ENCODE peak calls at places on chromosomes 4 and X, in four cellular contexts. One of them, this sample, is unnamed.

GRCh38 chrX:137566746-137567473 is 983 bp downstream of the ZIC3 start:
- DNase-seq in left lung: no peak
- DNase-seq in BE2C: no peak
- DNase-seq in heart right ventricle: no peak
- DNase-seq in this sample: no peak

GRCh38 chr4:133154725-133155124 is 5.6 kb downstream of the PCDH10 start:
- DNase-seq in BE2C: peak
- DNase-seq in heart right ventricle: no peak
- DNase-seq in left lung: no peak
- DNase-seq in this sample: no peak

GRCh38 chr4:124743711-124744110 is 31.2 kb upstream of the ANKRD50 start:
- DNase-seq in BE2C: no peak
- DNase-seq in heart right ventricle: no peak
- DNase-seq in left lung: no peak
- DNase-seq in this sample: no peak

GRCh38 chr4:152780267-152780811 is 585 bp downstream of the ARFIP1 start:
- DNase-seq in left lung: no peak
- DNase-seq in heart right ventricle: no peak
- DNase-seq in BE2C: peak
- DNase-seq in this sample: no peak

GRCh38 chr4:24557036-24558022 is 27.0 kb downstream of the DHX15 start:
- DNase-seq in left lung: no peak
- DNase-seq in BE2C: no peak
- DNase-seq in heart right ventricle: no peak
- DNase-seq in this sample: no peak

GRCh38 chr4:115090483-115091075 is 22.8 kb downstream of the NDST4 start:
- DNase-seq in left lung: no peak
- DNase-seq in BE2C: no peak
- DNase-seq in heart right ventricle: no peak
- DNase-seq in this sample: no peak

GRCh38 chrX:119790977-119791436 is 423 bp downstream of the RPL39 start:
- DNase-seq in BE2C: peak
- DNase-seq in heart right ventricle: peak
- DNase-seq in left lung: no peak
- DNase-seq in this sample: no peak

GRCh38 chr4:67714248-67714583 is 13.3 kb upstream of the UBA6 start:
- DNase-seq in left lung: no peak
- DNase-seq in heart right ventricle: no peak
- DNase-seq in BE2C: peak
- DNase-seq in this sample: no peak

GRCh38 chrX:46165411-46165810 is 379.8 kb downstream of the ZNF674 start:
- DNase-seq in BE2C: no peak
- DNase-seq in left lung: no peak
- DNase-seq in heart right ventricle: no peak
- DNase-seq in this sample: no peak

GRCh38 chr4:152374153-152374552 is 161.7 kb downstream of the FBXW7 start:
- DNase-seq in heart right ventricle: no peak
- DNase-seq in BE2C: no peak
- DNase-seq in left lung: no peak
- DNase-seq in this sample: no peak

GRCh38 chr4:150253416-150253815 is 175.2 kb downstream of the DCLK2 start:
- DNase-seq in left lung: no peak
- DNase-seq in heart right ventricle: no peak
- DNase-seq in BE2C: no peak
- DNase-seq in this sample: no peak

GRCh38 chrX:2767631-2768455 is 16.0 kb downstream of the XG start:
- DNase-seq in left lung: peak
- DNase-seq in BE2C: no peak
- DNase-seq in heart right ventricle: peak
- DNase-seq in this sample: no peak

GRCh38 chr4:186024637-186025320 is 44.2 kb upstream of the TLR3 start:
- DNase-seq in heart right ventricle: no peak
- DNase-seq in BE2C: no peak
- DNase-seq in left lung: no peak
- DNase-seq in this sample: no peak

GRCh38 chrX:68183612-68184214 is 249.6 kb downstream of the OPHN1 start:
- DNase-seq in BE2C: peak
- DNase-seq in heart right ventricle: no peak
- DNase-seq in left lung: no peak
- DNase-seq in this sample: no peak

GRCh38 chr4:25523405-25523804 is 132.2 kb upstream of the SLC34A2 start:
- DNase-seq in left lung: no peak
- DNase-seq in BE2C: no peak
- DNase-seq in heart right ventricle: no peak
- DNase-seq in this sample: no peak

GRCh38 chr4:119835511-119835910 is 206.9 kb upstream of the PDE5A start:
- DNase-seq in left lung: no peak
- DNase-seq in heart right ventricle: no peak
- DNase-seq in BE2C: no peak
- DNase-seq in this sample: no peak

GRCh38 chrX:15233416-15234015 is 36.4 kb downstream of the ASB9 start:
- DNase-seq in left lung: no peak
- DNase-seq in heart right ventricle: no peak
- DNase-seq in BE2C: no peak
- DNase-seq in this sample: no peak

DNA sequence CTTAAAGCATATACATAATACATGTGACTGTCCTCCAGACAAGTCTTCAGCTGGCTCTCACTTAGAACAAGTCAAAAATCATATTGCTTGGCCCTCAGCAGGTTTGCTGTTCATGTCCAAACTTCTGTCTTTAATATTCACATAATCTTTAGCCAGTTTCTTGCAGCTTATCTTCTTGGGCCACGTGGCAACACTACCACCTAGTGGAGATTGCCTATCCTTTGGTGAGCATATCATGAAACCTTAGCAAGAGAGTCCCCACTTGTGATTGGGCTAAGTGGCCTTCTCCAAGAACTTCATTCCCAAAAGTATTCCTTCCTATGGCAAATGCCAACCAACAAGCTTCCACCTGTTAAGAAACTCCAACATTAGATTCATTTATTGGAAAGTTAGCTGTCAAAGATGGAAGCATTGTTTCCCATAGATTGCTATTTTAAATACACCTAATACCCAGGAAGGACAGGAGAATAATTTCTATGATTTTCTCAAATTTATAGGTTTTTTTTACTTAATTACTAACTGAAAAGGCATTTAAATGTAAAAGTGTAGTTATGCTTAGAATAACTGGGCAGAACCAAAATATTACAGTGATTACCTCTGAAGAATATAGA is 231.9 kb upstream of the INTU start:
- DNase-seq in left lung: no peak
- DNase-seq in BE2C: peak
- DNase-seq in heart right ventricle: peak
- DNase-seq in this sample: no peak
- TF ChIP-seq CTCF in left lung: peak
- TF ChIP-seq CTCF in BE2C: peak
- TF ChIP-seq CTCF in heart right ventricle: peak
- TF ChIP-seq CTCF in this sample: peak

GRCh38 chrX:74420194-74421035 is 878 bp upstream of the SLC16A2 start:
- DNase-seq in left lung: peak
- DNase-seq in heart right ventricle: peak
- DNase-seq in BE2C: peak
- DNase-seq in this sample: peak

GRCh38 chrX:74422576-74423288 is 1.4 kb downstream of the SLC16A2 start:
- DNase-seq in heart right ventricle: peak
- DNase-seq in left lung: peak
- DNase-seq in BE2C: peak
- DNase-seq in this sample: peak

GRCh38 chrX:74421181-74422028 is at the start of gene SLC16A2:
- DNase-seq in BE2C: peak
- DNase-seq in heart right ventricle: peak
- DNase-seq in left lung: peak
- DNase-seq in this sample: peak

GRCh38 chrX:74422029-74422352 is 698 bp downstream of the SLC16A2 start:
- DNase-seq in heart right ventricle: no peak
- DNase-seq in left lung: no peak
- DNase-seq in BE2C: no peak
- DNase-seq in this sample: no peak

DNA sequence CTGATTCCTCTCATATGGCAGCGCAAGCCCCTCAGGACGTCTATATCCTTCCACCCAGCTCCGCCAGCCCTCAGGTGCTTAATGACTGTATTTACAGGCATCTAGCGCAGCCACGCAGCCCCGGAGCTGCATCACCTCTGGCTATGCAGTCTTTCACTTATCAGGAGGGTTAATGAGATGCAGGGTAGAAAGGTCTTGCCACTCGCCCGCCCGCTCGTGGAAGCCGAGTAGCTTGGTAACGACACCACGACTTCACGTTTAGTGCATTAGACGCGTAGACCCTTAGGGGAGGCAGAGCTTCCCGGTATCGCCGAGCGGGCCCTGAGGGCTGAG is 1.5 kb upstream of the SLC16A2 start:
- DNase-seq in BE2C: no peak
- DNase-seq in heart right ventricle: no peak
- DNase-seq in left lung: no peak
- DNase-seq in this sample: peak
- H3K4me3 ChIP-seq in BE2C: peak
- H3K4me3 ChIP-seq in heart right ventricle: peak
- H3K4me3 ChIP-seq in left lung: peak
- H3K4me3 ChIP-seq in this sample: peak

GRCh38 chr4:143713556-143714289 is 13.2 kb upstream of the FREM3 start:
- DNase-seq in left lung: no peak
- DNase-seq in BE2C: no peak
- DNase-seq in heart right ventricle: no peak
- DNase-seq in this sample: no peak

GRCh38 chr4:143711543-143712159 is 11.2 kb upstream of the FREM3 start:
- DNase-seq in left lung: no peak
- DNase-seq in heart right ventricle: no peak
- DNase-seq in BE2C: no peak
- DNase-seq in this sample: no peak

DNA sequence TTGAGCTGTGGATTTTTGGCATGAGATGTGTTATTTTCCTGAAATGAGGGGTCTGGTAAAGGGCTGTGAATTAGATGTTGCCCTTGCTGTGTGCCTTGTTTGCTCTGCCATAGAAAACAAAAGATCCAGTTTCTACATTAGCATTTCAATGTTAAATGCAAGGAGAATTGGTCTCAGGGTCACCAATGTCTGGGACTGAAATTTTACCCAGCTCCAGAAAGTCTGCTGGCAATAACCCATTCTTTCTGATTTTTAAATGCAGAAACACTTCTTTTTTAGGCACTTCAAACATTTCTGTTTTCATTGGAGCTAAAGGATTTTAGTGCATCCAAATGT is 13.8 kb upstream of the FREM3 start:
- DNase-seq in BE2C: no peak
- DNase-seq in heart right ventricle: no peak
- DNase-seq in left lung: no peak
- DNase-seq in this sample: no peak
- TF ChIP-seq CTCF in BE2C: no peak
- TF ChIP-seq CTCF in heart right ventricle: no peak
- TF ChIP-seq CTCF in left lung: no peak
- TF ChIP-seq CTCF in this sample: no peak

GRCh38 chr4:1403591-1404572 is 2.4 kb downstream of the NKX1-1 start:
- DNase-seq in heart right ventricle: no peak
- DNase-seq in left lung: peak
- DNase-seq in BE2C: peak
- DNase-seq in this sample: no peak
- H3K4me3 ChIP-seq in heart right ventricle: no peak
- H3K4me3 ChIP-seq in left lung: no peak
- H3K4me3 ChIP-seq in BE2C: no peak
- H3K4me3 ChIP-seq in this sample: no peak

GRCh38 chrX:37922926-37923325 is 75.6 kb upstream of the DYNLT3 start:
- DNase-seq in heart right ventricle: no peak
- DNase-seq in left lung: no peak
- DNase-seq in BE2C: peak
- DNase-seq in this sample: no peak

GRCh38 chrX:37921758-37922157 is 74.4 kb upstream of the DYNLT3 start:
- DNase-seq in BE2C: no peak
- DNase-seq in left lung: no peak
- DNase-seq in heart right ventricle: no peak
- DNase-seq in this sample: no peak

DNA sequence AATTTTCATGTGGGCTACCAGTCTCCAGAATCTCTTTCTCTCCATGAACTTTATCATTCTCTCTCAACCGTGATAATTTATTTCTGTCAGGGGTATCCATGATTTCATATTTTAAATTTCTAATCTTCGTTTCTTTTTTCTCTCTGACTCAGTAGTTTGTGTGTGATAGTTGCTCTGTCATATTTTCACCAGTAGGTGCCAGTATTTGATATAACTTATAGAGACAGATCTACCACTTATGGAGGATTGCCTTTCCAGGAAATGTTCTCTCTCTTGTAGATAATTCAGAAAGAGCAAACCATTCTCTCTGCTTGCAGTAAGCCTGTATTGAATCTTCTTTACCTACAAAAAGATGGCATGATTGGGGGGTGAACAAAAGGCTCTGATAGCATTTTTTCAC is 79.3 kb upstream of the DYNLT3 start:
- DNase-seq in BE2C: no peak
- DNase-seq in heart right ventricle: no peak
- DNase-seq in left lung: no peak
- DNase-seq in this sample: no peak
- TF ChIP-seq CTCF in BE2C: peak
- TF ChIP-seq CTCF in heart right ventricle: peak
- TF ChIP-seq CTCF in left lung: peak
- TF ChIP-seq CTCF in this sample: peak

DNA sequence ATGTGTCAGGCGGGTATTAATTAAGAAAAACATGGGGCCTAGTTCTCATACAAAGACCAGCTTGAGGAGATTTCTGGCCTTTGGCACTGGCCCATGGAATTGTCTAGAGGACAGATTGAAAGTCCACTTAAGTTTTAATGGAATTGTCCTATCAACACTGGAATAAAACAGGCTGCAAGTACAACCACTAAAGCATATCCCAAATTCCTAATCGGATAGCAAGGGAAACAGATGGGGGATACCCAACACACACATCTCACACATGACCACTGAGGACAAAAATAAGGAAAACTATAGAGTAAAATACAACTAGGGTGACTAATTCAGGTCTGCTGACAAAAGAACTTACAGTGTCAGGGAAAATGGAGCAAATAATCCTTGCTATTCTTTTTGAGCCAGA is 167.8 kb downstream of the GASK1B start:
- DNase-seq in heart right ventricle: no peak
- DNase-seq in BE2C: no peak
- DNase-seq in left lung: no peak
- DNase-seq in this sample: no peak
- H3K4me3 ChIP-seq in heart right ventricle: no peak
- H3K4me3 ChIP-seq in BE2C: no peak
- H3K4me3 ChIP-seq in left lung: no peak
- H3K4me3 ChIP-seq in this sample: no peak